ENCODE peak calls at places on chromosome 11, in eight cellular contexts. G is lower leg skin, E is IMR-90, S is heart left ventricle, Y is NB4, H is adrenal gland, F is sigmoid colon, W is ovary. Q is an unnamed sample.

GRCh38 chr11:11584446-11584810 is 37.4 kb downstream of the GALNT18 start:
- DNase-seq in F (no peak), W (no peak), G (no peak), H (no peak), E (peak; percentile 97), Y (no peak), S (no peak), Q (no peak)

GRCh38 chr11:112525270-112525669 is 264.6 kb upstream of the PLET1 start:
- DNase-seq in S (no peak), H (peak; percentile 59), F (peak; percentile 69), W (no peak), Y (peak; percentile 12), E (no peak), G (no peak), Q (no peak)

GRCh38 chr11:124670732-124671131 is 2.8 kb downstream of the SIAE start:
- DNase-seq in W (no peak), G (no peak), S (no peak), Y (peak; percentile 89), E (peak; percentile 9), H (no peak), F (no peak), Q (peak; percentile 22)

GRCh38 chr11:94543695-94544581 is at the start of gene FUT4:
- DNase-seq in E (peak; percentile 74), Y (peak; percentile 98), G (peak; percentile 97), S (peak; percentile 86), H (peak; percentile 87), W (peak; percentile 82), F (peak; percentile 93), Q (peak; percentile 70)

GRCh38 chr11:102912482-102912830 is 37.7 kb upstream of the MMP12 start:
- DNase-seq in W (no peak), H (no peak), Y (no peak), F (no peak), S (no peak), G (no peak), E (peak; percentile 9), Q (no peak)

GRCh38 chr11:15189189-15189588 is 74.5 kb downstream of the INSC start:
- DNase-seq in H (no peak), S (no peak), E (no peak), Y (no peak), F (no peak), G (no peak), W (no peak), Q (no peak)

GRCh38 chr11:59769828-59770227 is 14.7 kb downstream of the STX3 start:
- DNase-seq in E (no peak), W (no peak), G (no peak), S (no peak), H (no peak), F (no peak), Y (no peak), Q (no peak)

GRCh38 chr11:112612283-112612849 is 348.9 kb upstream of the NCAM1 start:
- DNase-seq in E (no peak), Y (no peak), H (no peak), W (no peak), F (no peak), G (no peak), S (no peak), Q (no peak)

GRCh38 chr11:126162286-126163030 is 49.0 kb downstream of the RPUSD4 start:
- DNase-seq in F (no peak), Y (no peak), G (no peak), W (no peak), E (peak; percentile 25), H (no peak), S (no peak), Q (no peak)

GRCh38 chr11:8959546-8960166 is 4.6 kb downstream of the TMEM9B start:
- DNase-seq in Y (peak; percentile 80), W (peak; percentile 28), S (peak; percentile 38), G (no peak), H (peak; percentile 49), E (peak; percentile 86), F (no peak), Q (peak; percentile 84)

GRCh38 chr11:71204294-71204693 is 48.1 kb downstream of the SHANK2 start:
- DNase-seq in G (no peak), E (no peak), H (no peak), S (no peak), F (peak; percentile 62), Y (no peak), W (no peak), Q (no peak)

GRCh38 chr11:36122715-36123114 is 166.5 kb downstream of the COMMD9 start:
- DNase-seq in E (no peak), G (no peak), W (no peak), Y (no peak), F (no peak), H (no peak), S (no peak), Q (no peak)

GRCh38 chr11:11717064-11717725 is 95.4 kb upstream of the GALNT18 start:
- DNase-seq in S (no peak), Y (no peak), E (no peak), G (no peak), W (no peak), F (no peak), H (no peak), Q (no peak)

GRCh38 chr11:69587454-69588081 is 53.4 kb upstream of the CCND1 start:
- DNase-seq in G (peak; percentile 40), F (no peak), W (no peak), H (no peak), E (peak; percentile 81), Y (no peak), S (no peak), Q (no peak)

GRCh38 chr11:125449586-125449985 is 46.5 kb downstream of the FEZ1 start:
- DNase-seq in F (no peak), S (no peak), Y (no peak), W (no peak), G (peak; percentile 48), H (no peak), E (no peak), Q (no peak)

GRCh38 chr11:14310696-14311095 is 48.3 kb downstream of the RRAS2 start:
- DNase-seq in Y (no peak), W (no peak), E (peak; percentile 49), S (no peak), H (no peak), F (no peak), G (no peak), Q (no peak)

GRCh38 chr11:94553938-94554337 is 10.2 kb downstream of the FUT4 start:
- DNase-seq in S (no peak), E (peak; percentile 91), H (no peak), W (no peak), F (no peak), Y (peak; percentile 37), G (no peak), Q (no peak)

GRCh38 chr11:2105536-2105935 is 33.7 kb downstream of the IGF2 start:
- DNase-seq in G (no peak), F (no peak), E (no peak), H (no peak), Y (no peak), S (no peak), W (no peak), Q (no peak)

GRCh38 chr11:25758145-25758661 is 573.7 kb upstream of the ANO3 start:
- DNase-seq in H (no peak), F (no peak), W (no peak), Y (no peak), S (no peak), G (no peak), E (no peak), Q (no peak)

GRCh38 chr11:123000721-123001120 is 19.1 kb upstream of the BSX start:
- DNase-seq in Y (no peak), F (no peak), S (no peak), W (no peak), H (no peak), G (no peak), E (no peak), Q (no peak)
- TF ChIP-seq POLR2A in Y (no peak), F (no peak), S (no peak), W (no peak), H (no peak), G (no peak), E (no peak), Q (no peak)

DNA sequence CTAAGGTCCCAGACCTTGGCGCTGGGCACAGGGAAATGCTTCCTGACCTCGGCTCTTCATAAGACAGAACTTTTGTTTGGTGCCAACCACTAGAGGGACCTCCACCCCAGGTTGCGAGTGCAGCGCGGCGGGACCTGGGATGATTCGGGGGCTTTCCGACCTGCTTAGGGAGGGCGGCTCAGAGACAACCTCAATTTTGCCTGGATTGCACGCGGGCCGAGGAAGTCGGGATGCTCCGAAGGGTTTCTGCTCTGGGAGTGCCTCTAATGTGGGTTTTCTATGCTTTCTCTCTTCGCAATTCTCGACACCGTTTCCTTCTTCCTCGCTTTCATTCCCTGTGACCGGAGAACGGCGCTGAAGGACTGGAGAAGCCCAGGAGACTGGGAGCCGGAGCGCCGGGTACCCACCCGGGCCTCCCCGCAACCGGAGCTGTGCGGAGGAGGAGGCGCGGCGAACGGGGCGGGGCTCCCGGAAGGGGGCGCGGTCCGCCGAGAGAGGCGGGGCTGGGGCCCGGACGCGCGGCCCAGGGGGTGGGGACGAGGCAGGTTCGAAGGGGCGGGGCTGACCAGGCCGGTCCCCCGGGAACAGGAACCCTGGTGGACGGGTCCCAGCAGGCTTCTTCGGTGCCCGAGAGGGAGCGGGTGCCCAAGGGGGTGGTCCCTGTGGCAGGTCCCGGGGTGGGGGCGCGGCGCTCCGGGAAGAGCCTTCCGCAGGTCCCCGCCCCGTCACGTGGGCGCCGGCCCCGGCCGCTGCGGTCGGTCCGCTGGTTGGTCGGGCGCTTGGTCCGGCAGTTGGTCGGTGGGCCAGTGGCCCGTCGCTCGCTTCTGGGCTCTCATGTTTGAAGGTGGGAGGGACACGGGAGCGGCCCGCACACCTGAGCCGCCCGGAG is at the start of gene PPFIBP2:
- DNase-seq in W (peak; percentile 81), H (peak; percentile 81), F (peak; percentile 89), G (peak; percentile 96), S (peak; percentile 86), Y (peak; percentile 90), E (peak; percentile 47), Q (peak; percentile 81)
- TF ChIP-seq POLR2A in W (peak; percentile 46), H (peak; percentile 67), F (peak; percentile 40), G (peak; percentile 54), S (no peak), Y (peak; percentile 74), E (no peak), Q (no peak)

GRCh38 chr11:120336641-120337132 is 474 bp downstream of the ARHGEF12 start:
- DNase-seq in G (peak; percentile 93), F (peak; percentile 77), W (peak; percentile 51), H (peak; percentile 56), E (peak; percentile 20), Y (no peak), S (peak; percentile 52), Q (peak; percentile 83)
- TF ChIP-seq POLR2A in G (no peak), F (no peak), W (no peak), H (no peak), E (no peak), Y (no peak), S (no peak), Q (peak; percentile 37)

DNA sequence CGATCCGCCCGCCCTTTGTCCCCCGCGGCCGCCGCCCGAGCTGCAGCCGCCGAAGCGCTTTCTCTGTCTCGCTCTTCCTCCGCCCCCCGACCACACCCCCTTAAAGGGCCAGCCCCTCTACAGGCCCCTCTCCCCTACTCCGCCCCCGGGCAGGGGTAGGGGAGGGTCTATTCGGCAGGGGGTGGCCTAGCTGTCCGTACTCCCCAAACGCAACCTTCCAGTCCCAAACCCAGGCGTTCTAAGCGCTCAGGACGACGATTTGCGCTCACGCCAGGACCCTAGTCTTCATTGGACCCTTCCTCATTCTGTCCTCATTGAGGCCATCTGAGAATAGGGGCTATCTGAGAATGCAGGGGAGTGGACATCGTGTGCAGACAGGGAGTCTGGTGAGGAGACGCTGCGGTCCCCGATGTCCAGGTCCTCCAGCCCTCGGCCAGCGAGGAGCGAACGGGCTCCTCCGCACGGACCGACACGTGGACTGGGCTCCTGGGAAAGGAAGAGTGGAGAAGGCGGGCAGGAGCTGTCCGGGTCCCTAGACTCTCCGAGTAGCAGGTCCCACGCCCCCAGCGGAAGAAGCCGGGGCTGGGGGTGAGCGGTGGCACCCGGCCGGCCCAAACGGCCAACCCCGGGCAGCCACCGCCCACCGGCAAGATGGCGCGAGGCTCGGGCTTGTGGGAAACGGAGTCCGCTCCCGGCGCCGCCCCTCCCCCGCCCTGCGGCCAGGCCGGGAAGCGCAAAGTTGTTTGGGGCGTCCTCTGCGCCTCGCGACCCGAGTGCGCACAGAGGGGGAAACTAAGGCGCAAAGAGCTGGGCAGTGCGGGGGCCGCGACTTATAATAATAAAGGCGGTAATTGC is at the start of gene PPP1R14B:
- DNase-seq in E (peak; percentile 80), W (peak; percentile 84), S (peak; percentile 92), Y (peak; percentile 93), H (peak; percentile 88), G (peak; percentile 98), F (peak; percentile 93), Q (peak; percentile 90)
- TF ChIP-seq POLR2A in E (peak; percentile 72), W (no peak), S (no peak), Y (peak; percentile 50), H (no peak), G (no peak), F (no peak), Q (peak; percentile 62)

Q was measured in erythroblast.